ENCODE peak calls at places on chromosomes 1 and 21, in five cellular contexts. E is pancreas, K is lung, N is breast epithelium, T is esophagus squamous epithelium. H is an unnamed sample. For H3K4me1, the result is how much of the 10 kb centered on the place peaks cover.

GRCh38 chr1:112761714-112762480 is 46.8 kb upstream of the PPM1J start:
- DNase-seq in E (no peak), K (no peak), T (no peak), N (no peak), H (no peak)

GRCh38 chr1:214439352-214440119 is 111.9 kb downstream of the PTPN14 start:
- DNase-seq in K (peak), T (no peak), E (peak), N (no peak), H (peak)

GRCh38 chr1:41387667-41388091 is 26.4 kb downstream of the FOXO6 start:
- DNase-seq in K (peak), N (peak), T (no peak), E (peak), H (peak)

GRCh38 chr1:30807318-30808066 is 49.9 kb upstream of the LAPTM5 start:
- DNase-seq in K (no peak), N (no peak), E (peak), T (no peak), H (no peak)

GRCh38 chr1:241592273-241592958 is 47.8 kb downstream of the CHML start:
- DNase-seq in K (no peak), T (no peak), N (no peak), E (no peak), H (no peak)

GRCh38 chr1:68291763-68292384 is 59.6 kb upstream of the WLS start:
- DNase-seq in T (no peak), K (no peak), N (no peak), E (no peak), H (no peak)

GRCh38 chr21:37986751-37987399 is 70.6 kb upstream of the KCNJ6 start:
- DNase-seq in K (no peak), T (no peak), E (no peak), N (no peak), H (no peak)

GRCh38 chr1:195898924-195899323 is 709.3 kb downstream of the KCNT2 start:
- DNase-seq in K (no peak), E (no peak), T (no peak), N (no peak), H (no peak)

GRCh38 chr1:153032677-153033308 is 1.8 kb downstream of the SPRR1B start:
- DNase-seq in T (no peak), K (no peak), N (no peak), E (no peak), H (no peak)

GRCh38 chr1:231639819-231640218 is 13.2 kb downstream of the DISC1 start:
- DNase-seq in N (no peak), E (no peak), T (no peak), K (no peak), H (no peak)

GRCh38 chr1:85259118-85259865 is at the start of gene C1orf52:
- DNase-seq in T (peak), N (peak), K (peak), E (peak), H (peak)

GRCh38 chr1:167357305-167357704 is 136.6 kb downstream of the POU2F1 start:
- DNase-seq in E (no peak), K (no peak), T (no peak), N (no peak), H (no peak)

GRCh38 chr1:21870611-21871010 is 58.5 kb downstream of the LDLRAD2 start:
- DNase-seq in N (no peak), K (no peak), T (no peak), E (no peak), H (no peak)

GRCh38 chr1:69911301-69911801 is 294.0 kb downstream of the LRRC40 start:
- DNase-seq in N (no peak), K (no peak), E (no peak), T (no peak), H (no peak)

GRCh38 chr1:200180821-200181220 is 153.3 kb downstream of the NR5A2 start:
- DNase-seq in E (peak), N (no peak), T (no peak), K (no peak), H (peak)

GRCh38 chr1:107664882-107665871 is 299.8 kb downstream of the VAV3 start:
- DNase-seq in K (no peak), E (peak), N (no peak), T (no peak), H (no peak)

GRCh38 chr1:243471754-243472725 is 216.2 kb downstream of the SDCCAG8 start:
- DNase-seq in N (no peak), E (no peak), T (no peak), K (no peak), H (no peak)

GRCh38 chr1:168842306-168842705 is 113.3 kb upstream of the DPT start:
- DNase-seq in N (no peak), K (no peak), E (no peak), T (no peak), H (no peak)

GRCh38 chr1:22832414-22832786 is 121.8 kb downstream of the EPHB2 start:
- DNase-seq in E (no peak), T (no peak), K (no peak), N (no peak), H (no peak)

GRCh38 chr21:36162631-36163030 is 6.0 kb downstream of the DOP1B start:
- DNase-seq in K (no peak), T (no peak), E (no peak), N (no peak), H (no peak)

GRCh38 chr1:180675586-180675985 is 43.8 kb downstream of the XPR1 start:
- DNase-seq in K (no peak), N (no peak), E (no peak), T (no peak), H (no peak)

GRCh38 chr21:44425895-44426662 is 29.2 kb upstream of the LRRC3 start:
- DNase-seq in T (no peak), K (no peak), E (no peak), N (peak), H (peak)

GRCh38 chr1:88327391-88328267 is 356.4 kb upstream of the PKN2 start:
- DNase-seq in K (no peak), E (peak), T (no peak), N (no peak), H (no peak)

GRCh38 chr21:41075668-41076463 is 92.1 kb upstream of the BACE2 start:
- DNase-seq in E (no peak), N (no peak), T (no peak), K (no peak), H (no peak)

GRCh38 chr21:41069305-41069642 is 98.7 kb upstream of the BACE2 start:
- DNase-seq in K (no peak), T (no peak), E (no peak), N (no peak), H (no peak)

GRCh38 chr21:41074607-41075184 is 93.3 kb upstream of the BACE2 start:
- DNase-seq in T (no peak), N (no peak), K (no peak), E (no peak), H (no peak)

GRCh38 chr21:41068411-41069304 is 99.3 kb upstream of the BACE2 start:
- DNase-seq in N (peak), E (peak), T (no peak), K (peak), H (peak)

DNA sequence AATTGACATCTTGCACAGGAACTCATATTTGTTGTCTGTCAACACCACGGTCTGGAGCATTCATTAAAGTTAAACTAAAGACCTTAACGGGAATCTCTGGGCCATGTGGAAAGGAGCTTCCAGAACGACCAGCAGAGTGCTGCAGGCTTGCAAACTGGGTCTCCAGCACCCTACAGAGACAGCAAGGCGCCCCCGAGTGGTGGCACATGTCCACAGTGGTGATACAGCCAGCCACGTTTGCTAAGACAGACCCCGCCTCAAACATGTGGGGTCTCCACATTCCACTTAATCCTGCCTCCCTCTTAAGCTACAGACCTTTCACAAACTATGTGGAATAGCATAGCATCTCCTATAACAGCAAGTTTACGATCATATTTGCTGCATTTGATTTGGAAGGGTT is 96.5 kb upstream of the BACE2 start:
- DNase-seq in T (no peak), N (no peak), K (no peak), E (no peak), H (no peak)
- TF ChIP-seq CTCF in T (no peak), N (no peak), K (no peak), E (no peak), H (no peak)

GRCh38 chr1:156640842-156641706 is 843 bp upstream of the BCAN start:
- DNase-seq in E (no peak), N (no peak), K (no peak), T (no peak), H (no peak)
- H3K4me3 ChIP-seq in E (no peak), N (no peak), K (no peak), T (no peak), H (peak)

DNA sequence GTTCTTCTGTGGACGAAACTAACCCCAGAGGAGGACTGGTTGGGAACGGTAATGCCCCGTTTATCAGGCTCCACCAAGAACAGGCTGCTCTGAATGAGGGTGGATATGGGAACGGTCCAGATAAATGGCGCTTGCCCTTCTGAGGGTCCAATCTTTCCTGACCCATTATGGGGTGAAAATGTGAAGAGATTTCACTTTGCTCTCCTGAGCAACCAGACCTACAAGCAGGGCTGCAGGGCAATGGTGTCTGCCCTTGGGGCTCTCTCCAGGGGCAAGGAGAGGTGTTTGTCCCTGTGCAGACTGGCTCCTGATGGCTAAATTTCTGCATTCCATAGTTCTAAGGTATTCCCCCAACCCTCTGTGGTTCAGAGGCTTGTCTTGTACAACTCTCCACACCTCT is 25.1 kb downstream of the SLC2A1 start:
- DNase-seq in T (no peak), N (no peak), K (no peak), E (no peak), H (no peak)
- H3K4me1 ChIP-seq in T (half or more), N (under half), K (under half), E (under half), H (half or more)

DNA sequence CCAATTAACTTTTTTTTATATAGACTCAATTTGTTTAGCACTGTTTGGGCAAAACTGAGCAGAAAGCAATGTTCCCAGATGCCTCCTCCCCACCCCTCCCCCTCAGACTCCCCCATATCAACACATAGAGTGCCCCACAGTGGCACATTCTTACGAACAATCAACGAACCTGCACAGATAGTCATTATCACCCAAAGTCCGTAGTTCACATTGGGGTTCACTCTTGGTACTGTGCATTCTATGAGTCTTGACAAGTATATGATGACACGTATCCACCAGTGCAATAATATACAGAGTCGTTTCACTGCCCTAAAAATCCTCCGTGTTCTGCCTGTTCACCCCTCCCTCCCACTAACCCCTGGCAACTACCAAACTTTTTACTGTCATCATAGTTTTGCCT is 37.1 kb upstream of the HNRNPU start:
- DNase-seq in E (no peak), K (no peak), T (no peak), N (no peak), H (no peak)
- TF ChIP-seq CTCF in E (no peak), K (no peak), T (no peak), N (no peak), H (no peak)

DNA sequence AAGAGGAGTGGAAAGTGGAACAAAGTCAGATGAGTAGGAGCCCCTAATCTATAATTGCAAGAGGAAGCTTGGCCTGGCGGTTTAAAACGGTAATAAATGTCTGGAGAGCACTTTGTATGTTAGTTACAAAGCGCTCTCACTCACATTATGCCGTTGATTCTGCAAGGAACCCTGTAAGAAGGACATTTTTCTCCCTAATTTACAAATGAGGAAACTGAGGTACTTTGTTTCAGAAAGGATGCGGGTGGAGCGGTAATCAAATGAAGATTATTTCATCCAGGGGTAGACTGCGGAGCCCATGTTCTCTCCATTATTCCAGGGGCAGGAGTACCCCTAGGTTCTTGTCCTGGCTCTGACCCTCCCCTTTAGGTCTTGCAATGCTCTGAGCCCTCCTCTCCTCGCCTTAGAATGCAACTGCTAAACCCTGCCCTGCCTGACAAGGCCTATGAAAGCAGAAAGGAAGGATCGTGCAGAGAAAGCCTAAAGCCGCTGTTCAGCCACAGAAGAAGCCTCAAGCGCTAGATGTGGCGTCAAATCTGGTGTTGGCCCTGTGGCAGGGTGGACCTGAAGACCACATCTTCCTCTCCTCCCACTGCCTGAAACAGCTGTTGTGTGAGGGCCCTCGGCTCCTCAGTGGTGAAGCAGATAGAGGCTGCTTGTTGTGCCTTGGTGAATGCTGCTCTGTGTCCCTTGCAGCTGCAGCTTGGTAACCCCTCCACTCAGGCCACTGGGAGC is 588 bp upstream of the PACC1 start:
- DNase-seq in K (no peak), N (no peak), T (no peak), E (no peak), H (no peak)
- H3K4me3 ChIP-seq in K (peak), N (peak), T (peak), E (peak), H (peak)

GRCh38 chr1:93679546-93679945 is 2.1 kb downstream of the BCAR3 start:
- DNase-seq in E (no peak), N (no peak), T (no peak), K (no peak), H (no peak)

GRCh38 chr1:93677729-93678128 is 3.9 kb downstream of the BCAR3 start:
- DNase-seq in K (no peak), E (no peak), N (no peak), T (no peak), H (no peak)

GRCh38 chr1:93680121-93681094 is 1.2 kb downstream of the BCAR3 start:
- DNase-seq in N (peak), T (peak), E (peak), K (peak), H (peak)

GRCh38 chr1:93678966-93679480 is 2.6 kb downstream of the BCAR3 start:
- DNase-seq in K (no peak), T (no peak), E (no peak), N (no peak), H (no peak)

GRCh38 chr1:93678491-93678890 is 3.1 kb downstream of the BCAR3 start:
- DNase-seq in K (no peak), E (no peak), T (no peak), N (no peak), H (no peak)
- H3K4me1 ChIP-seq in K (under half), E (under half), T (under half), N (under half), H (under half)

GRCh38 chr1:14571810-14572767 is 26.4 kb upstream of the KAZN start:
- DNase-seq in K (no peak), T (no peak), N (no peak), E (no peak), H (no peak)
- TF ChIP-seq CTCF in K (no peak), T (peak), N (no peak), E (no peak), H (no peak)

GRCh38 chr21:33924766-33925100 is 9.1 kb upstream of the ATP5PO start:
- DNase-seq in K (no peak), N (no peak), E (no peak), T (no peak), H (no peak)

GRCh38 chr21:33924079-33924765 is 8.6 kb upstream of the ATP5PO start:
- DNase-seq in K (peak), N (peak), T (peak), E (peak), H (peak)
- H3K4me3 ChIP-seq in K (no peak), N (no peak), T (no peak), E (no peak), H (no peak)

DNA sequence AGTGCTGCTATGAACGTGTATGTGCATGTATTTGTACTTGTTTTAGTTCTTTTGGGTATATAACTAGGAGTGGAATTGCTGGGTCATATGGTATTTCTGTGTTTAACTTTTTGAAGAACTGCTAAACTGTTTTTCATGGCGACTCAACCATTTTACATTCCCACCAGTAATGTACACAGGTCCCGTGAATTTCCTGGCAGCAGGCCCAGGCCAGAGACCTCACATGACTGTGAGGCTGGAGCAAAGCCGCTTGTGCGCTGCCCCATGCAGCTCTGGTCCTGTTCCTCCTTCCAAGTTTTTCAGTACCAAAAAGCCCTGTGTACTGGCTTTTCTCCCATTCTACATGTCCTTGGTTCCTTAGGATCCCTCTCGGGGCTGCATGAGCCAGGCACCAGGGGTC is 29.6 kb downstream of the ACOT11 start:
- DNase-seq in N (no peak), K (peak), T (no peak), E (peak), H (no peak)
- H3K4me1 ChIP-seq in N (under half), K (under half), T (under half), E (under half), H (under half)

GRCh38 chr1:18373882-18374493 is 106.7 kb upstream of the KLHDC7A start:
- DNase-seq in T (no peak), E (peak), K (no peak), N (no peak), H (no peak)
- TF ChIP-seq CTCF in T (no peak), E (no peak), K (no peak), N (no peak), H (peak)

H was measured in Peyer's patch.